ENCODE peak calls at places on chromosome 10, in five cellular contexts. E is upper lobe of right lung; Y is anterior cingulate cortex; W is head of caudate nucleus; L is activated naive CD8-positive, alpha-beta T cell treated with anti-CD3 and anti-CD28 coated beads, Interleukin-2, amount 50 U/mL, for 24 hours. J is an unnamed sample.

GRCh38 chr10:78588194-78588811 is 480.5 kb upstream of the ZMIZ1 start:
- DNase-seq in W (peak), L (no peak), Y (no peak), E (no peak), J (no peak)

GRCh38 chr10:79293841-79294705 is 53.2 kb upstream of the PPIF start:
- DNase-seq in E (peak), L (no peak), W (no peak), Y (peak), J (no peak)

GRCh38 chr10:113958631-113959382 is 84.9 kb upstream of the ADRB1 start:
- DNase-seq in Y (no peak), E (no peak), L (peak), W (peak), J (peak)

GRCh38 chr10:132385721-132386418 is 11.1 kb upstream of the PWWP2B start:
- DNase-seq in Y (no peak), W (no peak), L (no peak), E (peak), J (no peak)

GRCh38 chr10:132589681-132590080 is 52.1 kb downstream of the INPP5A start:
- DNase-seq in E (no peak), L (no peak), W (no peak), Y (no peak), J (no peak)

GRCh38 chr10:397321-398068 is 262.2 kb downstream of the ZMYND11 start:
- DNase-seq in E (no peak), W (no peak), Y (no peak), L (no peak), J (no peak)

GRCh38 chr10:29669149-29669548 is 34.4 kb upstream of the SVIL start:
- DNase-seq in Y (no peak), W (no peak), L (no peak), E (no peak), J (no peak)

GRCh38 chr10:78576276-78576675 is 492.5 kb upstream of the ZMIZ1 start:
- DNase-seq in L (no peak), Y (no peak), E (no peak), W (no peak), J (no peak)

GRCh38 chr10:49107111-49107889 is 8.0 kb downstream of the VSTM4 start:
- DNase-seq in E (no peak), W (no peak), L (no peak), Y (no peak), J (no peak)

GRCh38 chr10:110860576-110861241 is 11.0 kb upstream of the PDCD4 start:
- DNase-seq in E (no peak), Y (no peak), W (no peak), L (no peak), J (no peak)

GRCh38 chr10:61280303-61280702 is 172.9 kb downstream of the TMEM26 start:
- DNase-seq in W (no peak), L (no peak), Y (no peak), E (no peak), J (no peak)

GRCh38 chr10:86666538-86666937 is 1.8 kb upstream of the LDB3 start:
- DNase-seq in E (no peak), L (no peak), W (peak), Y (peak), J (peak)